ENCODE peak calls at places on chromosomes 16 and 17, in ten cellular contexts. One of them, this sample, is unnamed. For H3K27me3, the result is how much of the 10 kb centered on the place peaks cover.

GRCh38 chr17:28574536-28574935 is 2.2 kb downstream of the ALDOC start:
- DNase-seq in cardiac muscle cell: no peak
- DNase-seq in mammary epithelial cell: no peak
- DNase-seq in endothelial cell of umbilical vein: no peak
- DNase-seq in upper lobe of right lung: no peak
- DNase-seq in BE2C: no peak
- DNase-seq in CD8-positive, alpha-beta T cell: no peak
- DNase-seq in psoas muscle: no peak
- DNase-seq in left ventricle myocardium inferior: no peak
- DNase-seq in lung: no peak
- DNase-seq in this sample: no peak

GRCh38 chr17:61635913-61636432 is 45.0 kb upstream of the NACA2 start:
- DNase-seq in cardiac muscle cell: peak
- DNase-seq in mammary epithelial cell: peak
- DNase-seq in endothelial cell of umbilical vein: peak
- DNase-seq in upper lobe of right lung: no peak
- DNase-seq in BE2C: peak
- DNase-seq in CD8-positive, alpha-beta T cell: peak
- DNase-seq in psoas muscle: no peak
- DNase-seq in left ventricle myocardium inferior: no peak
- DNase-seq in lung: no peak
- DNase-seq in this sample: no peak

GRCh38 chr16:66720766-66721165 is 24.2 kb upstream of the CMTM4 start:
- DNase-seq in cardiac muscle cell: no peak
- DNase-seq in mammary epithelial cell: no peak
- DNase-seq in endothelial cell of umbilical vein: no peak
- DNase-seq in upper lobe of right lung: no peak
- DNase-seq in BE2C: no peak
- DNase-seq in CD8-positive, alpha-beta T cell: no peak
- DNase-seq in psoas muscle: no peak
- DNase-seq in left ventricle myocardium inferior: no peak
- DNase-seq in lung: no peak
- DNase-seq in this sample: no peak

GRCh38 chr16:81429045-81429521 is 15.5 kb upstream of the CMIP start:
- DNase-seq in cardiac muscle cell: peak
- DNase-seq in mammary epithelial cell: no peak
- DNase-seq in endothelial cell of umbilical vein: peak
- DNase-seq in upper lobe of right lung: no peak
- DNase-seq in BE2C: peak
- DNase-seq in CD8-positive, alpha-beta T cell: no peak
- DNase-seq in psoas muscle: no peak
- DNase-seq in left ventricle myocardium inferior: peak
- DNase-seq in lung: no peak
- DNase-seq in this sample: no peak

GRCh38 chr16:53457670-53458069 is 23.4 kb downstream of the RBL2 start:
- DNase-seq in cardiac muscle cell: no peak
- DNase-seq in mammary epithelial cell: peak
- DNase-seq in endothelial cell of umbilical vein: no peak
- DNase-seq in upper lobe of right lung: no peak
- DNase-seq in BE2C: no peak
- DNase-seq in CD8-positive, alpha-beta T cell: peak
- DNase-seq in psoas muscle: no peak
- DNase-seq in left ventricle myocardium inferior: no peak
- DNase-seq in lung: no peak
- DNase-seq in this sample: no peak

GRCh38 chr17:1055751-1056645 is 59.1 kb downstream of the TIMM22 start:
- DNase-seq in cardiac muscle cell: peak
- DNase-seq in mammary epithelial cell: peak
- DNase-seq in endothelial cell of umbilical vein: peak
- DNase-seq in upper lobe of right lung: no peak
- DNase-seq in BE2C: peak
- DNase-seq in CD8-positive, alpha-beta T cell: peak
- DNase-seq in psoas muscle: peak
- DNase-seq in left ventricle myocardium inferior: peak
- DNase-seq in lung: peak
- DNase-seq in this sample: peak

GRCh38 chr16:79185681-79186080 is 414.9 kb downstream of the MAF start:
- DNase-seq in cardiac muscle cell: no peak
- DNase-seq in mammary epithelial cell: no peak
- DNase-seq in endothelial cell of umbilical vein: no peak
- DNase-seq in upper lobe of right lung: no peak
- DNase-seq in BE2C: no peak
- DNase-seq in CD8-positive, alpha-beta T cell: no peak
- DNase-seq in psoas muscle: no peak
- DNase-seq in left ventricle myocardium inferior: no peak
- DNase-seq in lung: no peak
- DNase-seq in this sample: no peak

GRCh38 chr16:82603784-82604411 is 22.9 kb upstream of the CDH13 start:
- DNase-seq in cardiac muscle cell: peak
- DNase-seq in mammary epithelial cell: peak
- DNase-seq in endothelial cell of umbilical vein: peak
- DNase-seq in upper lobe of right lung: no peak
- DNase-seq in BE2C: no peak
- DNase-seq in CD8-positive, alpha-beta T cell: no peak
- DNase-seq in psoas muscle: peak
- DNase-seq in left ventricle myocardium inferior: peak
- DNase-seq in lung: no peak
- DNase-seq in this sample: no peak

GRCh38 chr17:69223809-69224208 is 4.8 kb downstream of the ABCA10 start:
- DNase-seq in cardiac muscle cell: no peak
- DNase-seq in mammary epithelial cell: no peak
- DNase-seq in endothelial cell of umbilical vein: peak
- DNase-seq in upper lobe of right lung: no peak
- DNase-seq in BE2C: no peak
- DNase-seq in CD8-positive, alpha-beta T cell: no peak
- DNase-seq in psoas muscle: no peak
- DNase-seq in left ventricle myocardium inferior: no peak
- DNase-seq in lung: no peak
- DNase-seq in this sample: no peak

GRCh38 chr16:74279805-74280204 is 16.8 kb upstream of the PSMD7 start:
- DNase-seq in cardiac muscle cell: no peak
- DNase-seq in mammary epithelial cell: no peak
- DNase-seq in endothelial cell of umbilical vein: no peak
- DNase-seq in upper lobe of right lung: no peak
- DNase-seq in BE2C: no peak
- DNase-seq in CD8-positive, alpha-beta T cell: no peak
- DNase-seq in psoas muscle: no peak
- DNase-seq in left ventricle myocardium inferior: no peak
- DNase-seq in lung: no peak
- DNase-seq in this sample: no peak

GRCh38 chr17:75876190-75876937 is 2.0 kb downstream of the TRIM47 start:
- DNase-seq in cardiac muscle cell: no peak
- DNase-seq in mammary epithelial cell: peak
- DNase-seq in endothelial cell of umbilical vein: peak
- DNase-seq in upper lobe of right lung: peak
- DNase-seq in BE2C: no peak
- DNase-seq in CD8-positive, alpha-beta T cell: peak
- DNase-seq in psoas muscle: peak
- DNase-seq in left ventricle myocardium inferior: peak
- DNase-seq in lung: peak
- DNase-seq in this sample: no peak

GRCh38 chr17:7651959-7652658 is 1.4 kb downstream of the ATP1B2 start:
- DNase-seq in cardiac muscle cell: no peak
- DNase-seq in mammary epithelial cell: no peak
- DNase-seq in endothelial cell of umbilical vein: no peak
- DNase-seq in upper lobe of right lung: no peak
- DNase-seq in BE2C: no peak
- DNase-seq in CD8-positive, alpha-beta T cell: no peak
- DNase-seq in psoas muscle: no peak
- DNase-seq in left ventricle myocardium inferior: no peak
- DNase-seq in lung: no peak
- DNase-seq in this sample: peak

GRCh38 chr16:85783441-85783840 is 15.9 kb downstream of the EMC8 start:
- DNase-seq in cardiac muscle cell: no peak
- DNase-seq in mammary epithelial cell: no peak
- DNase-seq in endothelial cell of umbilical vein: no peak
- DNase-seq in upper lobe of right lung: no peak
- DNase-seq in BE2C: no peak
- DNase-seq in CD8-positive, alpha-beta T cell: no peak
- DNase-seq in psoas muscle: no peak
- DNase-seq in left ventricle myocardium inferior: no peak
- DNase-seq in lung: no peak
- DNase-seq in this sample: no peak

GRCh38 chr16:3188675-3188924 is 596 bp downstream of the OR1F1 start:
- DNase-seq in cardiac muscle cell: no peak
- DNase-seq in mammary epithelial cell: no peak
- DNase-seq in endothelial cell of umbilical vein: peak
- DNase-seq in upper lobe of right lung: no peak
- DNase-seq in BE2C: no peak
- DNase-seq in CD8-positive, alpha-beta T cell: no peak
- DNase-seq in psoas muscle: no peak
- DNase-seq in left ventricle myocardium inferior: no peak
- DNase-seq in lung: no peak
- DNase-seq in this sample: no peak
- H3K27me3 ChIP-seq in cardiac muscle cell: half or more
- H3K27me3 ChIP-seq in mammary epithelial cell: under half
- H3K27me3 ChIP-seq in endothelial cell of umbilical vein: under half
- H3K27me3 ChIP-seq in upper lobe of right lung: half or more
- H3K27me3 ChIP-seq in BE2C: under half
- H3K27me3 ChIP-seq in CD8-positive, alpha-beta T cell: under half
- H3K27me3 ChIP-seq in psoas muscle: under half
- H3K27me3 ChIP-seq in left ventricle myocardium inferior: half or more
- H3K27me3 ChIP-seq in lung: under half
- H3K27me3 ChIP-seq in this sample: under half

DNA sequence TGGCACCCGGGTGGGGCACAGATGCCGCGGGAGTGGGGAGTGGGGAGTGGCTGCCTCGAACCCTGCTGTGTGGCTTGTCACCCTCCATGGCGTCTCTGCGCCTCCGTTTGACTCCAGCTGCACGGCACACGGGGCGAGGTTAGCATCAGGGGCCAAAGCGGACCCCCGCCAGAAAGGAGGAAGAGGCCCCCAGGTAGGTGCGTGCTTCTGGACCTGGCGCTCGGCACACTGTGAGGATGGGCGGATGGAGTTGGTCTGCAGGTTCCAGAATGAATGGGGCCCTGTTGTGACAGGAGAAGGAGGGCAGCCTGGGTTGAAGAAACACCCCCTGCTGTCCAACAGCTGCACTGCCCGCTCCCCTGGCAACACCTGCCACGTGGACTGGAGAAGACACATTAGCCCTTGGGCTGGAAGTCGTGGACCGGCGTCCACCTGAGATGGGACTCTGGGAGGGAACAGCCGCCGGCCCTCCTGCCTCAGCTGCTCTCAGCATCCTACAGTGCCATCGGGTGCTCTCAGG is 9.4 kb upstream of the FASN start:
- DNase-seq in cardiac muscle cell: no peak
- DNase-seq in mammary epithelial cell: no peak
- DNase-seq in endothelial cell of umbilical vein: no peak
- DNase-seq in upper lobe of right lung: no peak
- DNase-seq in BE2C: peak
- DNase-seq in CD8-positive, alpha-beta T cell: no peak
- DNase-seq in psoas muscle: no peak
- DNase-seq in left ventricle myocardium inferior: peak
- DNase-seq in lung: no peak
- DNase-seq in this sample: no peak
- TF ChIP-seq CTCF in cardiac muscle cell: peak
- TF ChIP-seq CTCF in mammary epithelial cell: peak
- TF ChIP-seq CTCF in endothelial cell of umbilical vein: peak
- TF ChIP-seq CTCF in upper lobe of right lung: peak
- TF ChIP-seq CTCF in BE2C: peak
- TF ChIP-seq CTCF in CD8-positive, alpha-beta T cell: no peak
- TF ChIP-seq CTCF in psoas muscle: peak
- TF ChIP-seq CTCF in left ventricle myocardium inferior: peak
- TF ChIP-seq CTCF in lung: no peak
- TF ChIP-seq CTCF in this sample: no peak

GRCh38 chr17:80123791-80124190 is 22.4 kb downstream of the GAA start:
- DNase-seq in cardiac muscle cell: no peak
- DNase-seq in mammary epithelial cell: peak
- DNase-seq in endothelial cell of umbilical vein: no peak
- DNase-seq in upper lobe of right lung: no peak
- DNase-seq in BE2C: no peak
- DNase-seq in CD8-positive, alpha-beta T cell: no peak
- DNase-seq in psoas muscle: no peak
- DNase-seq in left ventricle myocardium inferior: no peak
- DNase-seq in lung: no peak
- DNase-seq in this sample: no peak
- H3K27me3 ChIP-seq in cardiac muscle cell: under half
- H3K27me3 ChIP-seq in mammary epithelial cell: under half
- H3K27me3 ChIP-seq in endothelial cell of umbilical vein: under half
- H3K27me3 ChIP-seq in upper lobe of right lung: under half
- H3K27me3 ChIP-seq in BE2C: under half
- H3K27me3 ChIP-seq in CD8-positive, alpha-beta T cell: under half
- H3K27me3 ChIP-seq in psoas muscle: under half
- H3K27me3 ChIP-seq in left ventricle myocardium inferior: under half
- H3K27me3 ChIP-seq in lung: under half
- H3K27me3 ChIP-seq in this sample: under half

DNA sequence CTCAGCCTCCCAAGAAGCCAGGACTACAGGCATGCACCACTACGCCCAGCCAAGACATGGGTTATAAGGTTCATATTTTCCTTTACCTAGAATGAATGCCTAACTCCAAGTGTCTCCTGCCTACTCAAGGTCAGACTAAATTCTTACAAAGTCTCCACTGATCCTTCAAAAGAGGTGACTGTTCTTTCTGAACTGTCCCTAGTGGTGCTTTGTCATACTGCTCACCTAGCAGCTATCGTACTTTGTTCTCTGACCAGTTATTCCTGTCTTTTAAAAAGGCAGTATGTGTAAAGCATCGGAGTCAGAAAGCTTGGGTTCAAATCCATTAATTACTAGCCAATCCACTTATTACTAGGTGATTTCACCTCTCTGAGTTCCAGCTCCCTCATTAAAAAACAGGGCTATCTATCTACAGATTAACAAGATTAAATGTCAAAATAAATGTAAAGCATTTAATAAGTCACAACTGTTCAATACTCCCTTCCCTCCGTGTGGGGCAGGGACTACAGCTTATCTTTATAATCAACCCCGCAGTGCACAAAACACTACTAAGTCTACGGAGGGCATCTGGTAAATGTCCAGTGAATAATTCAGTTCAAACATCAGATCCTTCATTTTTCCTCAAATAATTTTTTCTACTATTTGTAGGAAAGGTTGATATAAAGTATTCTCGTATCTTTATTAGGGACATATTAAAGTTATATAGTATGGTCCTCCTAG is 20.0 kb upstream of the ITGA2B start:
- DNase-seq in cardiac muscle cell: no peak
- DNase-seq in mammary epithelial cell: no peak
- DNase-seq in endothelial cell of umbilical vein: no peak
- DNase-seq in upper lobe of right lung: no peak
- DNase-seq in BE2C: no peak
- DNase-seq in CD8-positive, alpha-beta T cell: no peak
- DNase-seq in psoas muscle: no peak
- DNase-seq in left ventricle myocardium inferior: no peak
- DNase-seq in lung: no peak
- DNase-seq in this sample: no peak
- TF ChIP-seq CTCF in cardiac muscle cell: no peak
- TF ChIP-seq CTCF in mammary epithelial cell: no peak
- TF ChIP-seq CTCF in endothelial cell of umbilical vein: no peak
- TF ChIP-seq CTCF in upper lobe of right lung: no peak
- TF ChIP-seq CTCF in BE2C: peak
- TF ChIP-seq CTCF in CD8-positive, alpha-beta T cell: no peak
- TF ChIP-seq CTCF in psoas muscle: no peak
- TF ChIP-seq CTCF in left ventricle myocardium inferior: no peak
- TF ChIP-seq CTCF in lung: no peak
- TF ChIP-seq CTCF in this sample: no peak

DNA sequence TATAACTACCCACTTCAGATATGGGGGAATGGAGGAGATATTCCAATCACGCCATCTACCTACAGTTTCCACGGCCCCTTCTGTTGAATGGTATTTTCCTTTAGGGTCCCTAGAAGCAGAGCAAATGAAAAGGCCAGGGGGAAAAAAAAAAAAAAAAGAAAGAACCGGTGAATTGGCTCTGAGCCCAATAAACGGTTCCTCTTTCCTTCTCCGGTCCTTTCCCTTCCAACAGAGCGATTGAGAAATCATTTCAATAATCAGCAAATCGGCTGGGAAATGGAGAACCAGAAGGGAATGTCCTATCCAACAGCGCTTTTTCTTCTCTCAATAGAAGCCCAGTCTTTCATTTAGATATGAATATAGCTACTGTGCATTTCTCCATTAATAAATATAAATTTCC is 26.8 kb upstream of the HOXB13 start:
- DNase-seq in cardiac muscle cell: no peak
- DNase-seq in mammary epithelial cell: no peak
- DNase-seq in endothelial cell of umbilical vein: no peak
- DNase-seq in upper lobe of right lung: no peak
- DNase-seq in BE2C: no peak
- DNase-seq in CD8-positive, alpha-beta T cell: no peak
- DNase-seq in psoas muscle: no peak
- DNase-seq in left ventricle myocardium inferior: no peak
- DNase-seq in lung: no peak
- DNase-seq in this sample: no peak
- H3K27me3 ChIP-seq in cardiac muscle cell: half or more
- H3K27me3 ChIP-seq in mammary epithelial cell: half or more
- H3K27me3 ChIP-seq in endothelial cell of umbilical vein: half or more
- H3K27me3 ChIP-seq in upper lobe of right lung: half or more
- H3K27me3 ChIP-seq in BE2C: half or more
- H3K27me3 ChIP-seq in CD8-positive, alpha-beta T cell: under half
- H3K27me3 ChIP-seq in psoas muscle: under half
- H3K27me3 ChIP-seq in left ventricle myocardium inferior: half or more
- H3K27me3 ChIP-seq in lung: under half
- H3K27me3 ChIP-seq in this sample: under half

This sample was measured in ovary.